ENCODE peak calls at places on chromosome 5, in eight cellular contexts. N is stomach, G is endothelial cell of umbilical vein, W is IMR-90, Y is heart left ventricle, Q is transverse colon, A is thyroid gland, J is sigmoid colon. H is an unnamed sample. For H3K36me3, the result is how much of the 10 kb centered on the place peaks cover.

GRCh38 chr5:84430863-84431663 is 46.4 kb upstream of the EDIL3 start:
- DNase-seq in N (no peak), G (no peak), W (peak), Y (no peak), Q (no peak), A (no peak), J (no peak), H (no peak)

GRCh38 chr5:40442346-40442745 is 237.4 kb upstream of the PTGER4 start:
- DNase-seq in N (no peak), G (no peak), W (peak), Y (no peak), Q (no peak), A (no peak), J (no peak), H (no peak)

GRCh38 chr5:123559434-123559775 is 47.4 kb downstream of the CSNK1G3 start:
- DNase-seq in N (no peak), G (no peak), W (no peak), Y (no peak), Q (no peak), A (no peak), J (no peak), H (no peak)

GRCh38 chr5:137264573-137264972 is 234.6 kb downstream of the SPOCK1 start:
- DNase-seq in N (no peak), G (no peak), W (peak), Y (no peak), Q (no peak), A (no peak), J (no peak), H (no peak)

GRCh38 chr5:137051165-137051564 is 448.0 kb downstream of the SPOCK1 start:
- DNase-seq in N (no peak), G (peak), W (peak), Y (no peak), Q (no peak), A (no peak), J (no peak), H (no peak)

GRCh38 chr5:174731214-174732039 is 7.0 kb downstream of the MSX2 start:
- DNase-seq in N (no peak), G (no peak), W (no peak), Y (no peak), Q (no peak), A (no peak), J (no peak), H (no peak)

GRCh38 chr5:19048750-19049149 is 939.2 kb downstream of the CDH18 start:
- DNase-seq in N (no peak), G (no peak), W (no peak), Y (no peak), Q (no peak), A (no peak), J (no peak), H (no peak)

GRCh38 chr5:137580030-137580429 is 80.9 kb upstream of the SPOCK1 start:
- DNase-seq in N (no peak), G (peak), W (no peak), Y (no peak), Q (no peak), A (no peak), J (no peak), H (no peak)

GRCh38 chr5:135834639-135835529 is at the start of gene SLC25A48:
- DNase-seq in N (peak), G (peak), W (peak), Y (no peak), Q (peak), A (peak), J (no peak), H (no peak)

GRCh38 chr5:142816577-142816976 is 46.4 kb downstream of the ARHGAP26 start:
- DNase-seq in N (peak), G (peak), W (peak), Y (no peak), Q (peak), A (peak), J (no peak), H (peak)

GRCh38 chr5:80246995-80247729 is 8.7 kb downstream of the SERINC5 start:
- DNase-seq in N (peak), G (peak), W (peak), Y (peak), Q (peak), A (peak), J (peak), H (peak)

GRCh38 chr5:53179681-53180080 is 70.1 kb upstream of the MOCS2 start:
- DNase-seq in N (no peak), G (no peak), W (no peak), Y (no peak), Q (no peak), A (no peak), J (no peak), H (no peak)

GRCh38 chr5:10505517-10506095 is 58.3 kb upstream of the ANKRD33B start:
- DNase-seq in N (no peak), G (no peak), W (no peak), Y (no peak), Q (no peak), A (no peak), J (no peak), H (no peak)

GRCh38 chr5:132263548-132264261 is 6.2 kb downstream of the PDLIM4 start:
- DNase-seq in N (no peak), G (peak), W (peak), Y (peak), Q (peak), A (peak), J (peak), H (peak)

GRCh38 chr5:150118561-150119229 is 32.3 kb upstream of the CSF1R start:
- DNase-seq in N (peak), G (no peak), W (no peak), Y (peak), Q (no peak), A (no peak), J (peak), H (no peak)

GRCh38 chr5:133130387-133131118 is 78.7 kb downstream of the HSPA4 start:
- DNase-seq in N (no peak), G (peak), W (no peak), Y (no peak), Q (no peak), A (no peak), J (no peak), H (no peak)

GRCh38 chr5:93225748-93226147 is 355.3 kb downstream of the NR2F1-AS1 start:
- DNase-seq in N (no peak), G (no peak), W (no peak), Y (no peak), Q (no peak), A (no peak), J (no peak), H (no peak)

GRCh38 chr5:1799602-1800469 is at the start of gene MRPL36:
- DNase-seq in N (peak), G (peak), W (peak), Y (peak), Q (peak), A (peak), J (peak), H (peak)

GRCh38 chr5:1803192-1803591 is 2.0 kb downstream of the NDUFS6 start:
- DNase-seq in N (no peak), G (no peak), W (no peak), Y (no peak), Q (no peak), A (no peak), J (no peak), H (no peak)

GRCh38 chr5:1800470-1801060 is 642 bp upstream of the NDUFS6 start:
- DNase-seq in N (no peak), G (peak), W (no peak), Y (no peak), Q (peak), A (no peak), J (no peak), H (no peak)

GRCh38 chr5:1801954-1802295 is 718 bp downstream of the NDUFS6 start:
- DNase-seq in N (no peak), G (no peak), W (no peak), Y (no peak), Q (no peak), A (no peak), J (no peak), H (peak)

DNA sequence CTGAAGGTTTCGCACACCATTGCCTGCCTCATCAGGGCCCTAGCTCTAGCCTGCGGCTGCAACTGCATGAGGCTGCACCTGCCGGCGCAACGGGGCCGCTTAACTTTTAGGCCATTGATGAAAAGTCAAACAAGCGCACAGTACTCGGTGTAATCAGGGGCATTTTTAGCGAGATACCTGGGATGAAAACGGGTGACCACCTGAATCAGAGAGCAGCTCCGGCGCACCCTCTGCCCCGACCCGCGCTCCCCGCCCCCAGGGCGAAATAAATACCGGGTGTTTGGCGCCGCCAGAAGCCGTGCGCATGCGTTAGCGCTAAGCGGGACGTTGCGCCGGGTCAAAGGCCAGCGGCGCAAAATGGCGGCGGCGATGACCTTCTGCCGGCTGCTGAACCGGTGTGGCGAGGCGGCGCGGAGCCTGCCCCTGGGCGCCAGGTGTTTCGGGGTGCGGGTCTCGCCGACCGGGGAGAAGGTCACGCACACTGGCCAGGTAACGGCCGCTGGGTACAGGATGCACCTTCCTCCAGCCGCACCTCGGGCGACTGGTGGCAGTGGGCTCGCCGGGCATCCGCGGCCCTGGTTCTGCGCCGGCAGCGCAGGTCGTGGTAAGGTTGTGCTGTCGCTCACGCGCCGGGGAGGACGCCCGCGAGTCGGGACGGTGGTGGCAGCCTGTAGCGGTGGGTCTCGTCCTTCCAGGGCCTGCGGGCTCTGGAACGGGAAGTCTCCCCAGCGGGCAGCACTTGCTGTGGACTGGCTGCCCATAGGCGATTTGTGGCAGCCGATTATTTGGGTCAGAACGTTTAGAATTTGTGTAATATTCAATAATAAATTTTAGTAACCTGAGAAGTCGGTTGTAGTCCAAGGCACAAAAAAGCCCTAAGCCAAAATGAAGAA is at the start of gene NDUFS6:
- DNase-seq in N (peak), G (peak), W (peak), Y (peak), Q (peak), A (peak), J (peak), H (peak)
- TF ChIP-seq POLR2A in N (no peak), G (peak), W (no peak), Y (no peak), Q (peak), A (peak), J (peak), H (no peak)

DNA sequence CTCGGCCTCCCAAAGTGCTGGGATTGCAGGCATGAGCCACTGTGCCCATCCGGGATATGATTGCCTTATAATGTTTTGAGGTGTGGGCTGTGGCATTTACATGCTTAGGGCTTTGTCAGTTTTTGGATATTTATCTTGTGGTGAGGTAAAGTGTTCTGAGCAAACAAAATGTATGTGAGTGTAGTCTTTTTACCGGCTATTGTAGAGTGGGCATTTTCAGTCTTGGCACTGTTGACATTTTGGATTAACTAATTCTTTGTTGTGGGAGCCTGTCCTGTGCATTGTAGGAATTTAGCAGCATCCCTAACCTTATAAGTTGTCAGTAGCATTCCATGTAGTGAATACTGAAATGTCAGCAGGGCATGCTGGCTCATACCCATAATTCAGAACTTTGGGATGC is 21.6 kb downstream of the G3BP1 start:
- DNase-seq in N (no peak), G (no peak), W (no peak), Y (no peak), Q (no peak), A (no peak), J (no peak), H (no peak)
- H3K36me3 ChIP-seq in N (half or more), G (under half), W (under half), Y (half or more), Q (under half), A (under half), J (half or more), H (under half)

GRCh38 chr5:65061250-65061973 is 292.7 kb downstream of the CWC27 start:
- DNase-seq in N (no peak), G (no peak), W (no peak), Y (no peak), Q (no peak), A (peak), J (no peak), H (no peak)
- TF ChIP-seq POLR2A in N (no peak), G (no peak), W (no peak), Y (no peak), Q (no peak), A (no peak), J (no peak), H (no peak)

DNA sequence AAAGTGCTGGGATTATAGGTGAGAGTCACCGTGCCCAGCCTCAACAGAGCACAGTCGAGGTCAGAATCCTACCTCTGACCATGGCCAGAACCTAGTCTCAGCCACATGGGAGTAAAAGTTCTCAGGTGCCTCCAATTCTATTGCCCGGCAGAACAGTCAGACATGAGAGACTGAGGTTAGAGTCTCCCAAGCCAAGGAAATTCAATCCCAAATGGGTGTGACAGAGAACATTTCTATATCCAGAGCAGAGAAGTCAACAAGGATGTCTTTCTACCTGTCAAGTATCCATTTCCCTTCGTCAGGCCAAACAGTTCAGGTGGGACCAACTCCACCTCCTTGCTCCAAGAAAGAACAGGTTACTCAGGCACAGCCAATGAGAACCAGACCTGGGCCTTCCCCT is 10.5 kb downstream of the ANXA6 start:
- DNase-seq in N (no peak), G (no peak), W (no peak), Y (no peak), Q (no peak), A (no peak), J (no peak), H (no peak)
- H3K36me3 ChIP-seq in N (under half), G (under half), W (half or more), Y (half or more), Q (under half), A (under half), J (under half), H (under half)

DNA sequence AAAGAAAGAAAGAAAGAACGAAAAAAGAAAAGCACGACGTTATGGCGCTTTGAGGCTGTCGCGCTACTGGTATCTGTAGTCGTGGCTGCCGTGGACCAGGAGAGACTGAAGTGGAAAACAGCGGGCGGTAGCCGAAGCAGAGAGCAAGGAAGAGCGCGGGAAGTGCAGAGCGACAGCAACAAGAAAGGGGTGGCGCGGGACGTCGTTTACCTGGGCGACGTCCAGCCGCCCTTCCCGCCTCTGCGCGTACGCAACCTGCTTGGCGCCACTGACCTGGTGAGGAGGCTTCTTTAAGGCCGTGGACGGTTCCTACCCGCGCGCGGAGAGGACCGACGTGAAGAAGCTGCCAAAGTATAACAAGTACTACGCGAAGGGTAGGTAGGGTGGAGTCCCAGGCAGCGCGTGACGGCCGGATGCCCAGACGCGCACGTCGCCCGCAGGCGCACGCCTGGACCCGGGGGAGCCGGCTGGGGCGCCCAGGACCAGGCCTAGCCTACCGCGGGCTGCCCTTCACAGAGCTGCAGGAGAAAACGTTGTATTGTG is 15.4 kb downstream of the CCL28 start:
- DNase-seq in N (peak), G (peak), W (no peak), Y (peak), Q (peak), A (peak), J (peak), H (peak)
- TF ChIP-seq POLR2A in N (no peak), G (no peak), W (no peak), Y (no peak), Q (peak), A (peak), J (no peak), H (no peak)

DNA sequence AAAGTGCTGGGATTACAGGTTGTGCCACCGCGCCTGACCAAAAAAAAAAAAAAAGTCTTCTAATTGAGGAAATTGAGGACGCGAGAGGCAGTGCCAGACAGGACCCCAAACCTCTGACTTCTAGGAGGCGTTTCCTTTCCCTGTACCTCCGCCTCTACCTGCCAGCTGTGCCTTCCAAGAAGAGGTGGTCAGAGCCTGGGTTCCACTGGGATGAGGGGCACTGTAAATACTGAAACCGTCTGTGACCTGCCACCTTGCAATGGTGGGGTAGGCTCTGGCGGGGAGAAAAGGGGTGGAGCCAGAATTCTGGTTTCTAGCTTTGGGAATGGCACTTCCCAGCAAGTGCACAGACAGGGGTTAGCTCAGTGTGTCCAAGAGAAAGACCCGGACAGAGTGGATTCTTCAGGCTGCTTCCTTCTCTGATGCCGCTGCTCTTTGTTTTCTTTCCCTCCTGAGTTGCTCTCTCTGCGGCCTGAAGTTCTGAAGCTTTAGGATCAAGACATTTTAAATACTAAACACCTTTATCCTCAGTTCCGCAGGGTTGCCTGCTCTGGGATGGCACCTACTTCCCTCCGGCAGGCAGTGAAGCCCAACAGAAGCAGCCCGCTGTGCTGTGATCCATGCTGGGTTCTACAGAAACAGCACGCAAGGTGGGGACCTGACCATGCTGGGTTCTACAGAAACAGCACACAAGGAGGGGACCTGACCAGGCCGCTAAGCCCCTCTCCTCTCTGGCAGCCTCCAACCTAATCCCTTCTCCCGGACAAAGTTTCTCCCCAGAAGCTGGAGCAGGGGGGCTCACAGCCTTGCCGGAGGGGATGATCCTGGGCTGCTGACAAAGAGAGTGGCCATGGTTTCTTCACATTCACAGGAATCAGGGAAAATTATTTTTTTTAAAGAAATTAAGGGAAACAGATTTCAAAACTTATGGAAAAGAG is 65.2 kb downstream of the OTULIN start:
- DNase-seq in N (no peak), G (no peak), W (no peak), Y (no peak), Q (no peak), A (no peak), J (no peak), H (no peak)
- H3K36me3 ChIP-seq in N (under half), G (under half), W (under half), Y (under half), Q (under half), A (under half), J (under half), H (under half)

DNA sequence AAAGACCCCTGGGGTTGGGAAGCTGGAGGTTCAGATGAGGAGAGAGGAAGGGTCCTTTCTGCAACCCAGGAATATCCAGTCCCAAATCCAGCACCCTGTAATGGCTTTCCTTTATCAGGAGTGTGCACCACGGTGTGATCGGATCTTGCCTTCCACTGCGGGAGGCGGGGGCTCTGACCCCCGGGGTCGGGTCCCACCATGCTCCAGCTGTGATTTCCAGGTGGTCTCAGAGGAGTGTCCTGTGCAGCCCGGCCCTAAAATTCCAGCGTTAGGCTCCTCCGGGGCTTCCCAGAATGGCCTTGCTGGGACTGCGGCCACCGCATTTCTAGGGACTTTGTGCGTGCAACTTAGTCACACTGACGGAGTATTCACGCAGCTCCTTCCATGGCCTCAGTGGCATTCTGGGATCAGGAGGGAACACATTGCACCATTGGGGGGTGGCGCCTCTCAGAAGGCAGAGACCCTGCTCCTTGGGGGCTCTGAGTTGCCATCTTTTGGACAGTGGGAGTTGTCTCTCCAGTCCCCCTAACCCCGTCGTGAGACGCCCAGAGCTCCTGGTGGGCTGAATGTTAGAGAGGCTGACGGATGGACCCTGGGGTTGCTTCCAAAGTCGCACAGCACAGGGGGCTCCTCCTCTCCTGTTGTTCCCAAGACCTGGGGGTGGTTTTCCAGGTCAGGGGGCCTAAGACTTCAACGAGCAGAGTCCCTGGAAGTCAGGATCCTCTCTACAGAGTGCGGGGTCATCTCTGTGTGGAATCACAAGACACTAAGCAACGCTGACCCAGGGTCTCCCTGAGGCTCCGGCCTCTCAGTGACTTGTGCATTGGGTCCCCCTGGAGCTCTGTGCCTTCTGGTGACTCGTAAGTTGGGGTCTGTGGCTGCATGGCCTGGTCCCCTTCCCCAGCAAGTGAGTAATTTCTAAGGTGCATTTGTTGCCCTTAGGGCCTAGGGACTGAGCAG is 42.7 kb upstream of the IRX4 start:
- DNase-seq in N (no peak), G (no peak), W (no peak), Y (no peak), Q (no peak), A (no peak), J (no peak), H (no peak)
- TF ChIP-seq POLR2A in N (no peak), G (no peak), W (no peak), Y (no peak), Q (no peak), A (no peak), J (no peak), H (no peak)

H was measured in testis.